ENCODE peak calls at places on chromosomes 3 and 15, in four cellular contexts. X is tibial nerve; C is aorta; K is CD8-positive, alpha-beta memory T cell. J is an unnamed sample. For H3K27me3, the result is how much of the 10 kb centered on the place peaks cover.

GRCh38 chr15:45642203-45642932 is 7.5 kb downstream of the SQOR start:
- DNase-seq in K (no peak), C (peak), X (peak), J (no peak)

GRCh38 chr3:22922317-22922716 is 280.8 kb upstream of the UBE2E2 start:
- DNase-seq in K (no peak), C (no peak), X (no peak), J (no peak)

GRCh38 chr3:11982341-11982948 is 21.7 kb upstream of the SYN2 start:
- DNase-seq in K (no peak), C (no peak), X (no peak), J (no peak)

GRCh38 chr15:92205255-92205739 is 188.4 kb upstream of the ST8SIA2 start:
- DNase-seq in C (no peak), K (no peak), X (no peak), J (peak)

GRCh38 chr3:27623085-27623753 is 98.9 kb downstream of the EOMES start:
- DNase-seq in K (no peak), C (peak), X (no peak), J (no peak)

GRCh38 chr3:39447637-39448483 is 19.6 kb upstream of the MOBP start:
- DNase-seq in K (peak), X (peak), C (no peak), J (peak)

GRCh38 chr15:39128746-39129145 is 452.1 kb upstream of the THBS1 start:
- DNase-seq in C (no peak), X (no peak), K (no peak), J (no peak)

GRCh38 chr3:151226088-151226563 is 23.1 kb upstream of the GPR171 start:
- DNase-seq in C (no peak), X (no peak), K (no peak), J (no peak)

GRCh38 chr3:13281657-13282527 is 138.2 kb downstream of the NUP210 start:
- DNase-seq in X (no peak), C (no peak), K (no peak), J (no peak)

GRCh38 chr3:128278761-128279593 is 125.7 kb downstream of the EEFSEC start:
- DNase-seq in C (peak), K (no peak), X (peak), J (no peak)

GRCh38 chr15:83475551-83475950 is 28.4 kb downstream of the SH3GL3 start:
- DNase-seq in K (no peak), C (no peak), X (no peak), J (no peak)

GRCh38 chr3:99429501-99429900 is 208.9 kb upstream of the COL8A1 start:
- DNase-seq in C (no peak), X (no peak), K (no peak), J (no peak)

GRCh38 chr3:4292301-4292700 is 10.9 kb upstream of the SETMAR start:
- DNase-seq in K (no peak), C (no peak), X (no peak), J (no peak)

GRCh38 chr3:49535971-49536874 is 18.1 kb upstream of the BSN start:
- DNase-seq in C (no peak), X (no peak), K (no peak), J (no peak)

GRCh38 chr3:127483902-127484591 is 106.5 kb downstream of the TPRA1 start:
- DNase-seq in K (no peak), X (no peak), C (no peak), J (no peak)

GRCh38 chr15:40053234-40054055 is 14.5 kb upstream of the SRP14 start:
- DNase-seq in K (no peak), C (no peak), X (no peak), J (no peak)

GRCh38 chr15:49242820-49243219 is 72.8 kb downstream of the GALK2 start:
- DNase-seq in X (no peak), C (peak), K (no peak), J (no peak)

GRCh38 chr3:167876603-167877325 is 141.2 kb downstream of the SERPINI1 start:
- DNase-seq in X (peak), K (no peak), C (no peak), J (no peak)

DNA sequence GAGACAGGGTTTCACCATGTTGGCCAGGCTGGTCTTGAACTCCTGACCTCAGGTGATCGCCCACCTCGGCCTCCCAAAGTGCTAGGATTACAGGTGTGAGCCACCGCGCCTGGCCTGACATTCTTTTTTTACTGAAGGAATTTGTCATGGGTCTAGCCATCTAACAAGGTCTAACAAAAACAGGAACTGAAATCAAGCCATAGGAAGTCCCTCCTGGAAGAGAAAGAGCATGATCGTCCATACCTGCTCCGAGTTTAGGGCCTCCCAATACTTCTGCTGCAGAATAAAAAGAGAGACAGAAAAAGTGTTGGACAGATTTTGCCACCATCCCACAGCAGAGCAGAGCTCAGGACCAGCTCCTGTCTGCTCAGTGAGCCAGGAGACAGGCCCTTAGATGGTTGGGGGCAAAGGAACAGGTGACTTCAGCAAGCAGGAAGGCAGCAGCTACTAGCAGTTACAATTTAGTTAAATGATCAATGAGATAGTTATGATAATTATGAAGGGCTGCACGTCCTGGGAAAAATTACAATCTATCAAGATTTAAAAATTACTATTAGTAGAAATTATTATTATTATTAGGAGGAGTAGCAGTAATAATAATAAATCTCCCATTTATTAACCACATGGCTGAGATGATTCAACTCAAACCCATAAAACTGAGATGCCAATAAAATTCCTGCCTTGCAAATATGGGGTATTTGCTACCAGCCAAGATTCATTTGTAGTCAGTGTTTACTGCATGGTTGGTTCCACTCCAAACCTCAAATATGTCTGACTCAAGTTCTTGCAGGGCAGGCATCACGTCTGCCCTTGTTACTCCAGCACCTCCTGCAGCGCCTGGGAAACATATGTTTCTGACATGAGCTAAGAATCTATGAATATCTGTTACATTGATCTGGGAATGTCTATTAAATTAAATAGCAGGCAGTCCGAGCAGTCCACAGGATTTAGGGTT is 40.1 kb downstream of the TMEM44 start:
- DNase-seq in X (peak), K (no peak), C (peak), J (no peak)
- H3K27ac ChIP-seq in X (peak), K (no peak), C (peak), J (no peak)

DNA sequence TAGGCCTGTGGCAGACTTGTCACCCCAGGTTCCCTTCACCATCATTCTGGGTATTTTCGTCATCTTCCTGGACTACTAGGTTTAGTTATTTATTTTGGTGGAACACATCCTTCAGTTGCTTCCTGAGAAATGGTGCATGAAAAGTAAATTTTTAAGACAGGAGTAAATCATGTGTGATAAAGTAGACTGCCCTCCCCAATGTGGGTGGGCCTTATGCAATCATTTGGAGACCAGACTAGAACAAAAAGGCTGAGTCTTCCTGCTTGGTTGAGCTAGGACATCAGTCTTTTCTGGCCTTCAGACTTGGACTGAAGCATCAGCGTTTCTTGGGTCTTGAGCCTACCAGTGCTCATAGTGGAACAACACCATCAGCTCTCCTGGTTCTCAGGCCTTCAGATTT is 50.7 kb upstream of the SLC2A2 start:
- DNase-seq in X (no peak), K (no peak), C (no peak), J (no peak)
- H3K27me3 ChIP-seq in X (under half), K (under half), C (under half), J (under half)

DNA sequence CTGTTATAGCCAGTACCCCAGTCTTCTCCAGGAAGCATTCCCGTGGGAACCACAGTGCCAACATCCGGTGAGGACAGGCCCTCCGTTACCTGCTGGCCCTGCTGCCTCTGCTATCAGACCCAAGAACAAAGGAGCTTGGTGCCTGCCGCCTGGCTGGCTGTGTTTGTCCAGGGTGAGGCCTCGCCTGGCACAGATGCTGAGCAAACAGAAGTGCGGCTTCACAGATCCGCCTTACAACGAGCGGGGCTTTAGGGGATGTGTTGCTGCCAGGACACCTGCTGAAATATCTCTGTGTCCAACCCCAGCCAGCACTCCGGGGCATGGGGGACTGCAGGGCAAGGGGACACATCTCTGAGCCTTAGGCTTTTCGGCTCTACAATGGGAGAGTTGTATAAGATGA is 2.2 kb upstream of the EPHB3 start:
- DNase-seq in K (no peak), X (no peak), C (no peak), J (no peak)
- H3K27ac ChIP-seq in K (no peak), X (no peak), C (no peak), J (no peak)

GRCh38 chr15:74123131-74123429 is 7.3 kb upstream of the ISLR2 start:
- DNase-seq in K (no peak), X (no peak), C (no peak), J (no peak)
- H3K27me3 ChIP-seq in K (under half), X (under half), C (under half), J (under half)

GRCh38 chr3:179068779-179069530 is 2.7 kb downstream of the ZMAT3 start:
- DNase-seq in C (no peak), X (no peak), K (peak), J (no peak)
- H3K27ac ChIP-seq in C (no peak), X (no peak), K (no peak), J (no peak)

GRCh38 chr15:51096976-51097375 is 2.3 kb upstream of the TNFAIP8L3 start:
- DNase-seq in C (no peak), K (no peak), X (no peak), J (no peak)

GRCh38 chr15:51100785-51101489 is 6.2 kb upstream of the TNFAIP8L3 start:
- DNase-seq in K (no peak), C (no peak), X (no peak), J (no peak)

GRCh38 chr15:51098331-51098619 is 3.6 kb upstream of the TNFAIP8L3 start:
- DNase-seq in C (no peak), K (no peak), X (no peak), J (no peak)

GRCh38 chr15:51097553-51098330 is 3.0 kb upstream of the TNFAIP8L3 start:
- DNase-seq in C (no peak), K (no peak), X (no peak), J (no peak)

DNA sequence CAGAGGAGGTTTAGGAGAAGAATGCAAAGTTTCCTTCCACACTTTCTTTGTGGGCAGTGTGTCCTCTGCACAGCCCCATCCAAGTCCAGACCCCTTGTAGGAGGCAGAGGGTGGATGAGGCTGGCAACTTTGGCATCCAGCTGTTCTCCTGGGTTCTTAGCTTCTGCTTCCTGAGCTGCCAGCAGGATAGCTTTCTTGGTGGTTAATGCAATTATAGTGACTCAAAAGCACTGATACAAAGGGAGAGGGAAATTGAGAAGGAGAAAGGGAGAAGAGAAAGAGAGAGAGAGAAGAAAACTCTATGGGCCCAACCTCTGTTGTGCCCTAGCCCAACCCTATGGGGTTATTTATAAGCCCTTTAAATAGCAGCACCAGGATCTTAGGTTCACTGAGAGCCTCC is 4.5 kb upstream of the TNFAIP8L3 start:
- DNase-seq in X (no peak), K (no peak), C (no peak), J (no peak)
- H3K27me3 ChIP-seq in X (under half), K (under half), C (under half), J (under half)

DNA sequence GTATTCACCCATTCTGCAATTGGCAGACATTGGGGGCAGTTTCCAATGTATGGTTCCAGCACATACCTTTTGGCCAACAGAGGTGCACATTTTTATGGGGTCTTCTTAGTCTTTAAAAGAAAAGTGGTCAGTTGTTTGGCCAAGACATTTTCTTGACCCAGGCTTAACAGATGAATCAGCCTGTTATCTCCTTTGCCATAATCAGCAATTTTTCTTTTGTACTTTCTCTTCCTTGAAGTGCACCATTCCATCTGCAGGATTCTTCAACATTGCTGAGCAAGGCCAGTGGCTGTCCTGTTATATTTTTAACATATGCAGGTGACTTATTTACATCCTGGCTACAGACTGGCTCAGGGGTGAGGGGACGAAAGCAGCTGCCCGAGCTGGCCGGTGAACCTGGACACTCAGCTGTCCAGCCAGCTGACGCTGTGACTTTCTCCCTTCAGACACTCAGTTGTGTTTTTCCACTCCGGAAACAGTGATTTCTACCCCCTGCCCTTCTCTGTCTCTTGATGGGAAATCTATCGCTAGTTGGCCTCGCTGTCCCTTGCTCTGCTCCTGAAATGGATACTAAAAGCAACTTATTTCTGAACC is 96.5 kb upstream of the TNFAIP8L3 start:
- DNase-seq in K (no peak), X (no peak), C (no peak), J (no peak)
- H3K27ac ChIP-seq in K (no peak), X (no peak), C (peak), J (no peak)

DNA sequence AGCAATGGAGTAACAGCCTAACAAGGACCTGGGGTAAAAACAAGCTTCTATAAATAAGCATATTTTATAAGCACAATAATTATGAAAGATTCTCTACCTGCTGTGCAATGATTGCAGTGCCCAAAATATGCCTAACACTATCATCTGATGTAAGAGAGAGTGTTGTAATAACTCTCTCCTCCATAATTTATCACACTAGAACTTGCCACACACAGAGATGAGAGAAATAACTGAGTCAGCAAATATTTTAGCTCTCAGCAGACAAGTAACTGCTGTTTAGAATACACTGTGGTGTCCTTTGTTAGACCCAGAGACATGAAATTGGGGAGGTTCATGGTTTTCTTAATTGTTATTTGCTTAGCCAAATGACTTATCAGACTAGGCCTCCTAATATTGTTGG is 105.3 kb upstream of the ACP3 start:
- DNase-seq in C (no peak), X (no peak), K (no peak), J (no peak)
- H3K27me3 ChIP-seq in C (under half), X (under half), K (under half), J (under half)